ENCODE peak calls at places on chromosome 4, in nine cellular contexts. F is stomach, T is K562, X is esophagus muscularis mucosa, P is transverse colon, U is GM23338, A is HepG2, S is HCT116, Z is breast epithelium. V is an unnamed sample.

GRCh38 chr4:7656244-7656800 is 221.6 kb upstream of the PSAPL1 start:
- DNase-seq in T (no peak), F (no peak), U (no peak), P (no peak), Z (no peak), X (no peak), S (no peak), A (no peak), V (peak; percentile 54)

GRCh38 chr4:2793578-2793919 is 664 bp downstream of the SH3BP2 start:
- DNase-seq in F (peak; percentile 56), S (peak; percentile 12), U (peak; percentile 58), A (no peak), Z (peak; percentile 52), P (peak; percentile 54), X (no peak), T (peak; percentile 56), V (peak; percentile 90)

GRCh38 chr4:88219099-88219498 is 60.7 kb upstream of the ABCG2 start:
- DNase-seq in A (peak; percentile 30), S (peak; percentile 28), T (peak; percentile 30), X (peak; percentile 4), P (no peak), Z (no peak), F (no peak), U (peak; percentile 76), V (no peak)

GRCh38 chr4:81631958-81632439 is 160.3 kb upstream of the RASGEF1B start:
- DNase-seq in S (no peak), U (no peak), T (peak; percentile 9), A (peak; percentile 49), F (no peak), X (no peak), P (no peak), Z (no peak), V (no peak)

GRCh38 chr4:103306870-103307345 is 108.8 kb upstream of the CENPE start:
- DNase-seq in A (peak; percentile 82), S (no peak), F (peak; percentile 63), T (no peak), Z (no peak), X (no peak), P (peak; percentile 19), U (peak; percentile 34), V (no peak)

GRCh38 chr4:23060776-23061175 is 368.0 kb downstream of the GBA3 start:
- DNase-seq in A (no peak), Z (no peak), X (no peak), T (no peak), P (no peak), U (no peak), F (no peak), S (no peak), V (no peak)

GRCh38 chr4:159045321-159045720 is 57.6 kb upstream of the RAPGEF2 start:
- DNase-seq in Z (no peak), U (no peak), X (no peak), S (no peak), A (no peak), T (no peak), P (no peak), F (no peak), V (no peak)

GRCh38 chr4:82201805-82202636 is 171.8 kb downstream of the HNRNPD start:
- DNase-seq in A (peak; percentile 49), T (peak; percentile 13), X (no peak), U (peak; percentile 91), S (peak; percentile 36), P (peak; percentile 35), F (peak; percentile 54), Z (no peak), V (no peak)

GRCh38 chr4:121189351-121189750 is 25.2 kb upstream of the TNIP3 start:
- DNase-seq in F (no peak), X (no peak), S (no peak), Z (no peak), A (no peak), U (no peak), T (no peak), P (no peak), V (no peak)

GRCh38 chr4:124437853-124438495 is 274.6 kb downstream of the ANKRD50 start:
- DNase-seq in X (no peak), Z (no peak), T (no peak), U (no peak), F (peak; percentile 28), S (no peak), A (no peak), P (peak; percentile 19), V (no peak)
- TF ChIP-seq POLR2AphosphoS5 in X (no peak), Z (no peak), T (no peak), U (no peak), F (peak; percentile 35), S (no peak), A (no peak), P (no peak), V (no peak)

GRCh38 chr4:26061248-26061986 is 147.4 kb downstream of the SMIM20 start:
- DNase-seq in X (no peak), Z (no peak), U (peak; percentile 85), T (peak; percentile 52), S (peak; percentile 63), F (no peak), P (no peak), A (peak; percentile 6), V (no peak)
- TF ChIP-seq CTCF in X (no peak), Z (peak; percentile 26), U (peak; percentile 90), T (peak; percentile 68), S (peak; percentile 62), F (no peak), P (peak; percentile 44), A (peak; percentile 54), V (peak; percentile 64)

DNA sequence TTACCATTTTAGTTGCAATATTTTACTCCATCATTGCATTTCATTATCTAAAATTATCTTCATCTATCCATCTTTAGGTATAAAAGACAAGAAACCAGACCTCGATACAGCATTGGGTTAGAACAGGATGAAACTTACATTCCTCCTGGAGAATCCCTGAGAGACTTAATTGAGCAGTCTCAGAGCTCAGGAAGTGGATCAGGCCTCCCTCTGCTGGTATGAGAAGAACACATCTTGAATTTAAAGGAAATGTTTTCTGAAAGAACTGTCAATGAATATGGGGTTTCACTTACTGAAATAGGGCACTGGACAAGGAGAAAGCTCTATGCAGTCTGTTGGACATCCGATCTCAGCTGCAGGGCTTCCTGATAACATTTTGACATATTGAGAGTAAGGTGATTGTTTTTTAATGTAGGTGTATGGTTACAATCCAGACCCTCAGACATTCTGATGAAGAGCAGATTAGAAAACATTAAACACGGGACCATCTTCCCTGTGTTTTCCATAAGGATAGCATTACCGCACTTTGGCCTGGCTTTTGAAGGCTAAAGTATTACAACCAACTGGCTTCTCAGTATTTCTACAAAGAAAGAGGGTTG is 367.2 kb downstream of the BMPR1B start:
- DNase-seq in A (peak; percentile 8), F (no peak), U (peak; percentile 86), P (no peak), S (peak; percentile 56), Z (no peak), T (no peak), X (no peak), V (no peak)
- TF ChIP-seq POLR2AphosphoS5 in A (no peak), F (no peak), U (no peak), P (no peak), S (no peak), Z (no peak), T (no peak), X (no peak), V (no peak)

GRCh38 chr4:4395849-4396627 is 9.1 kb downstream of the NSG1 start:
- DNase-seq in U (peak; percentile 55), A (peak; percentile 7), X (no peak), T (no peak), P (no peak), F (no peak), Z (no peak), S (no peak), V (no peak)
- TF ChIP-seq CTCF in U (no peak), A (no peak), X (no peak), T (no peak), P (no peak), F (no peak), Z (no peak), S (no peak), V (no peak)

DNA sequence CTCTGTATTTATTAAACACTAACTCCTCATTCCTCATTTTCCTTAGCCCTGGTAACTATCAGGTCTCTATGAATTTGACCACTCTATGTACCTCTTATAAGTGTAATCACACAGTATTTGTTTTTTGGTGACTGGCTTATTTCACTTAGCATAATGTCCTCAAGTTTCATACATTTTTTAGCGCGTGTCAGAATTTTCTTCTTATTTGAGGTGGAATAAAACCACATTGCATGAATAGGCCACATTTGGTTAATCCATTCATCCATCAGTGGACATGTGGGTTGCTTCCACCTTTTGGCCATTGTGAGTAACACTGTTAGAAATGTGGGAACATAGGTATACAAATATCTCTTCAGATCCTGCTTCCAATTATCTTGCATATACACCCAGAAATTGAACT is 341.2 kb upstream of the BOD1L1 start:
- DNase-seq in Z (no peak), P (no peak), A (no peak), F (no peak), S (no peak), U (no peak), T (no peak), X (no peak), V (no peak)
- TF ChIP-seq POLR2AphosphoS5 in Z (no peak), P (no peak), A (no peak), F (no peak), S (no peak), U (no peak), T (no peak), X (no peak), V (no peak)